ENCODE peak calls at places on chromosomes 3 and 15, in four cellular contexts. Y is K562, E is HL-60, U is GM12878. C is an unnamed sample.

GRCh38 chr3:116739678-116740077 is 30.1 kb downstream of the TUSC7 start:
- DNase-seq in E (no peak), U (no peak), Y (no peak), C (no peak)

GRCh38 chr15:100687532-100688215 is 85.3 kb downstream of the ASB7 start:
- DNase-seq in Y (no peak), U (no peak), E (no peak), C (no peak)

GRCh38 chr15:70149667-70150404 is 52.1 kb upstream of the TLE3 start:
- DNase-seq in U (no peak), Y (peak), E (no peak), C (no peak)

GRCh38 chr3:45123030-45123429 is 23.1 kb downstream of the CDCP1 start:
- DNase-seq in Y (no peak), E (no peak), U (peak), C (no peak)

GRCh38 chr3:16253601-16254000 is 11.1 kb downstream of the DPH3 start:
- DNase-seq in Y (no peak), U (no peak), E (peak), C (no peak)

GRCh38 chr15:79875213-79875612 is 21.6 kb downstream of the MTHFS start:
- DNase-seq in Y (no peak), E (no peak), U (no peak), C (no peak)

GRCh38 chr3:177468331-177468730 is 271.0 kb upstream of the TBL1XR1 start:
- DNase-seq in E (no peak), U (no peak), Y (no peak), C (no peak)

GRCh38 chr3:192038726-192039125 is 577.8 kb downstream of the PYDC2 start:
- DNase-seq in E (no peak), U (no peak), Y (no peak), C (no peak)

GRCh38 chr3:45567730-45568172 is 26.8 kb upstream of the LIMD1 start:
- DNase-seq in Y (no peak), E (peak), U (peak), C (peak)

GRCh38 chr3:126151562-126152302 is 28.7 kb downstream of the ALDH1L1 start:
- DNase-seq in E (no peak), Y (no peak), U (no peak), C (no peak)

DNA sequence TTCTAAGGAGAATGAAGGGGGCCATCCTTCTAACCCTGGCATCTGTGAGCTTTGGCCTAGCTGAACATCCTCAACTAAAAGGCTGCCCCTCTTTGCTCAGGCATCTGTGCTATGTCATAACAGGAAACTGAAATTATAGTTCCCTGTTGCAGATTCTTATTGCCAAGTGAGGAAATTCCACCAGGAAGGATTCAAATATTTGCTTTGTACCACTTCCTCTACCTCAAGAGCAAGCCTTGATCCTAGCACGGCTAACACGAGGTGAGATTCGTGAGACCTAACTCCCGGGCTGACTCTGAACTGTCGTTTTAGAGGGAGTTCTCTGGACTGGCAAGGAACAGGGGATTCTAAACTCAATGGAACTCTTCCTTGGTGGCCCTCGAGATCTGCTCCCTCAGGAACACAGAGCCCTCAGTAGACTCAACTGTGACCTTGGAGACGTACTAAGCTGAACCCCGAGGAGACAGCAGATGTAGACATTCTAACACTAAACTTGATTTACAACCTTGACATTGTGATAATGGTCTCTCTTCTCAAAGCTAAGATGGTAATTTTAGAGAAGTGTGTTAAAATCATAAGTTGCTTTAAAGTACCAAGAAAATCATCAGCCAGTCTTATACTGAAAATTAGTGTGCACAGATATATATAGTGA is 4.2 kb downstream of the SPG21 start:
- DNase-seq in E (peak), U (no peak), Y (no peak), C (no peak)
- TF ChIP-seq POLR2AphosphoS5 in E (no peak), U (no peak), Y (no peak), C (no peak)

GRCh38 chr3:86562095-86562494 is 428.9 kb downstream of the VGLL3 start:
- DNase-seq in E (no peak), U (no peak), Y (no peak), C (no peak)

DNA sequence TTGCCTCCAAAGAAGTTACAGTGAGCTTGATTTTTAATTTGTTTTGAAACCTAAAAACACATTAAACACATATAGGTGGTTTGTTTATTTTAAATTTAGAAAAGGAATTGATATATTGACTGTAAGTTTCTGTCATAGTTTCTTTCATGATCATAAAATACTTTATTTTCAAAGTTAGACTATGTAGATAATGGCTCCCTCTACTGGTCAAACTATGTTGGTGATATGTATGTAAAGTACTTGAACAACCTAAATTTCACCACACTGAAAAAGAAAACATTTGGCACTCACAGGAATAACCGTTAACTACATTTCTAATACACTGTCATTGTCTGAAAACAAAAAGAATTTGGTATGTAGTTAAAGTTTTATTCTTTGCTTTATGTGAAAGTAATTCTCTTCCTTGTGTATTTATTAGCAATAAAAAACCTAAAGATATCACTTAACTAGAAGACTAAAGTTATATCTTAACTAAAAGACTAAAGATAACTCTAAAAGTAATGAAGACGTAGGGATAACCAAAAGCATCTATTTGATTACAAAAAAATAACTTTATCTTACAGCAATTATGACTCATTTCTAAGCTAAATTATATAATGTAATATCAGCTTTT is 427.5 kb downstream of the VGLL3 start:
- DNase-seq in E (peak), U (no peak), Y (peak), C (no peak)
- TF ChIP-seq SPI1 in E (no peak), U (no peak), Y (no peak), C (no peak)

DNA sequence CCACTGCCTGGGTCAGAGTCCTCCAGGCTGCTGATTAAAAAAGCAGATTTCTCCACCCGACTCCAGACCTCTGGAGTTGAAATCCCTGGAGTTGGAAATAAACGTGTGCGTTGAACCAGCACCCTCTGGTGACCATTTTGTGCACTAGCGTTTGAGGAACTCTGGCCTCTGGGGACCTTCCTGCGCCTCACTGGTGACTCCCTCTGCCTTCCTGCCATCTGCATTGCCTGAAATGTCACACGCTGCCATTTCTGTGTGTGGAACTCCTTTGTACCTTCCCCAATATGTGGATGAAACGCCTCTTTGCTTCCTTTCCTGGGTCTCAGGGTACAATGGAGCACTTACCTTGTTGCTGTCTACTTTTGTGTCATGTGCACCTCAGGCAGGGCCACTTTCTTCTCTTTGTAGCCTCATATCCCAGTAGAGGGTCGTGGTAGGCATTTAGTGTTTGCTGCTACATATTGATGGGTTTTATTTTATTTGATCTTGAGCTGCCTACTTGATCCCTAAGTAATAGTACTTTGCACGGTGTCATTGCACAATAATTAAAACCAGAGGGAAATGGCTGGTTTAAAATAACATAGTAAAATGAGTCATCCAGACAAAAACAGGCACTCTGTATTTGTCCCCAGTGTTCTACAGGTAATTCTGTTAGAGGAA is 56.8 kb downstream of the GPR171 start:
- DNase-seq in U (peak), E (peak), Y (peak), C (peak)
- TF ChIP-seq POLR2AphosphoS5 in U (no peak), E (no peak), Y (no peak), C (no peak)

GRCh38 chr15:91915576-91915975 is 62.1 kb downstream of the SLCO3A1 start:
- DNase-seq in U (no peak), E (no peak), Y (no peak), C (no peak)
- TF ChIP-seq SPI1 in U (no peak), E (no peak), Y (no peak), C (no peak)

GRCh38 chr3:24220859-24221657 is 273.6 kb downstream of the THRB start:
- DNase-seq in U (no peak), Y (no peak), E (no peak), C (no peak)
- TF ChIP-seq POLR2AphosphoS5 in U (no peak), Y (no peak), E (no peak), C (no peak)

DNA sequence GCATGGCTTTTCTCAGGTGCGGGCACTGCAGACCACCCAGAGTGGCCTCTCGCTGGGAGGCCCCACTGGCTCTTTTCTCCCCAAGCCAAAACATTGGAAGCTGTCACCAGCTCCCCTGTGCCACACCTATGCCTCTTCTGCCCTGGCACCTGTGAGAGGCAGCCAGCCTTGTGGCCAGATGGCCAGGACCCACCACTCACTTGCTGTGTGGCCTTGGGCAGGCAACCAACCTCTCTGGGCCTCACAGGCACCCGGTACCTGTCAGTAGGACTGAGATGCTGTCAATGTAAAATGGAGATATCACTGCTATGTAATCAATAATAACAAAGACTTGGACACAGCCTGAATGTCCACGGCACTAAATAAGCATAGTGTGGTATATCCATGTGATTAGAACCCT is 36.5 kb downstream of the SRPRB start:
- DNase-seq in U (no peak), E (no peak), Y (no peak), C (no peak)
- TF ChIP-seq SPI1 in U (no peak), E (no peak), Y (no peak), C (no peak)

GRCh38 chr3:183884097-183884436 is 613 bp downstream of the PARL start:
- DNase-seq in Y (peak), U (no peak), E (no peak), C (no peak)

GRCh38 chr3:183883291-183884096 is 1.2 kb downstream of the PARL start:
- DNase-seq in E (no peak), Y (peak), U (no peak), C (no peak)

GRCh38 chr3:183885766-183886165 is 1.1 kb upstream of the PARL start:
- DNase-seq in E (no peak), U (no peak), Y (no peak), C (no peak)

GRCh38 chr3:183880121-183880520 is 4.6 kb downstream of the PARL start:
- DNase-seq in Y (no peak), E (no peak), U (no peak), C (no peak)

DNA sequence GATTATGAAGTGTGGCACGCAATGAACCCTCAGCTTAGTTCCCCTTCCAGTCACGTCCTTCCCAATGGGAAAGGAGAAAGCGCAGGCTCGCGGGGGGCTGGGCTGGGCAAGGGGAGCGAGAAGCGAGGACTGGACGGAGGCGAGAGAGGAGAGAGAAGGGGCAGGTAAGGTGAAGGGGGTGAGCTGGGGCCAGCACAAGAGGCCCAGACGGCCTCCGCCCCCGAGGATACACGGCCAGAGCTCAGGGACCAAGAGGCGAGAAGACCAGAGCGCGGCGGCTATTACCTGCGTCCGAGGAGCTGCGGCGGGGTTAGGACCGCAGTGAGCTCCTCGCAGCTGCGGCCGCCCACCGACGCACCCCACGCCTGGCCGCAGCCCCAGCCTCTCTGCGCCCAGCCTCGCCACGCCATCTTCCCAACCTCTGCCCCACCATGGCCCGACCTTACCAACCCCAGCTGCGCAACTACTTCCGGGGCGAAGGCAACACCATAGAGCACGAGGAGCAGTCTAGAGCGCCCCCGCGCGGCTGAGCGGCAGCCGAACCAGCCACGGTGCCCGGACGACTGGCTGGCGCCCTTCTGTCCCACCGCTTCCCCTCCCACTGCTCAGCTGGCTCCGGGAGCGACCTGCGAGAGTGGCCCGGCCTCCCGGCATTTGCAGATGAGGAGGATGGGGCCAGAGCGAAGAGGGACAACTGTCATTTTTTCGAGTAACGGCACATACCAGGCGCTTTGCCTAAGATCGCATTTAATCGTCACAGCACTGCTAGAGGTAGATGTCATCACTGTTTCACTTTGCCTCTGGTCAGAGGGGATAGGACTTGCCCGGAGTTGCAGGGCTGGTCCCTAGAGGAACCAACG is at the start of gene PARL:
- DNase-seq in Y (peak), E (peak), U (peak), C (peak)
- TF ChIP-seq POLR2AphosphoS5 in Y (peak), E (peak), U (peak), C (peak)

GRCh38 chr15:68261241-68261640 is 16.3 kb upstream of the FEM1B start:
- DNase-seq in U (no peak), Y (no peak), E (no peak), C (no peak)

GRCh38 chr15:68259883-68260282 is 17.7 kb upstream of the FEM1B start:
- DNase-seq in U (no peak), E (no peak), Y (no peak), C (no peak)

GRCh38 chr15:68261980-68262379 is 15.6 kb upstream of the FEM1B start:
- DNase-seq in U (no peak), E (no peak), Y (no peak), C (no peak)

GRCh38 chr15:68256675-68257450 is 20.7 kb upstream of the FEM1B start:
- DNase-seq in E (peak), U (no peak), Y (no peak), C (peak)

DNA sequence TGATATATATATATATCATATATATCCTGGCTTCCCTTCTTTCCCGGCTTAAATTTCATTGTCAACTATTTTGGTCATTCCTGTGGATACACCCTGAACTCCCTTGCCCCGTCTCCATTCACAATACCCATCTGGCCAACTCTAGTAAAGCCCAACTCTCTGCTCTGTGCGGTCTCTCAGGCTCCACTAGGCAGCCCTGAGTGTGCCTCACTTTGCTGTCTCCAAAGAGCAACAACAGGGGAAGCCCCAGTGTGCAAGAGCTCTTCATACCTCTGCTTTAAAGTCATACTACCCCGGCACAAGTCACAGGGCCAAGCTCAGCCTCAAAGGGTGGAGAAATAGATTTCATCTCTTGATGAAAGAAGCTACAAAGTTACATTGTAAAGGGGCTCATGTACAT is 18.9 kb upstream of the FEM1B start:
- DNase-seq in U (no peak), Y (no peak), E (no peak), C (no peak)
- TF ChIP-seq SPI1 in U (no peak), Y (no peak), E (no peak), C (no peak)

C was measured in GM12891.